ENCODE peak calls at places on chromosomes 1 and 21, in nine cellular contexts. X, Y, N, B, G, W, Q, Z and H are unnamed samples.

GRCh38 chr1:116494351-116494692 is 76.5 kb downstream of the CD58 start:
- DNase-seq in X (no peak), Y (no peak), N (no peak), B (peak), G (no peak), W (no peak), Q (no peak), Z (no peak), H (no peak)

GRCh38 chr21:45954271-45954670 is 27.3 kb upstream of the COL6A1 start:
- DNase-seq in X (no peak), Y (no peak), N (no peak), B (no peak), G (no peak), W (no peak), Q (no peak), Z (no peak), H (peak)

GRCh38 chr1:8412183-8412831 is 94.4 kb downstream of the SLC45A1 start:
- DNase-seq in X (peak), Y (no peak), N (no peak), B (no peak), G (no peak), W (no peak), Q (no peak), Z (peak), H (no peak)

GRCh38 chr1:240284656-240285427 is 193.2 kb downstream of the FMN2 start:
- DNase-seq in X (no peak), Y (no peak), N (no peak), B (no peak), G (no peak), W (no peak), Q (no peak), Z (peak), H (no peak)

GRCh38 chr1:96370752-96371151 is 350.8 kb upstream of the PTBP2 start:
- DNase-seq in X (peak), Y (no peak), N (no peak), B (peak), G (no peak), W (no peak), Q (no peak), Z (peak), H (no peak)

GRCh38 chr1:158527190-158527815 is 26.9 kb downstream of the OR6Y1 start:
- DNase-seq in X (peak), Y (no peak), N (no peak), B (no peak), G (no peak), W (no peak), Q (no peak), Z (peak), H (no peak)

GRCh38 chr1:59691261-59691660 is 123.5 kb upstream of the HOOK1 start:
- DNase-seq in X (no peak), Y (no peak), N (no peak), B (no peak), G (no peak), W (no peak), Q (peak), Z (no peak), H (no peak)

GRCh38 chr21:41321211-41321907 is 4.8 kb downstream of the FAM3B start:
- DNase-seq in X (no peak), Y (no peak), N (no peak), B (no peak), G (peak), W (no peak), Q (no peak), Z (no peak), H (no peak)

GRCh38 chr1:203440780-203441179 is 34.8 kb upstream of the PRELP start:
- DNase-seq in X (peak), Y (peak), N (no peak), B (peak), G (no peak), W (peak), Q (no peak), Z (peak), H (no peak)

GRCh38 chr1:109296782-109297181 is 10.0 kb downstream of the MYBPHL start:
- DNase-seq in X (peak), Y (no peak), N (no peak), B (no peak), G (peak), W (no peak), Q (no peak), Z (peak), H (no peak)

GRCh38 chr1:92536593-92537332 is 50.0 kb upstream of the GFI1 start:
- DNase-seq in X (peak), Y (no peak), N (no peak), B (no peak), G (no peak), W (no peak), Q (no peak), Z (no peak), H (no peak)

GRCh38 chr1:156750932-156751723 is at the start of gene HDGF:
- DNase-seq in X (peak), Y (peak), N (peak), B (peak), G (no peak), W (peak), Q (no peak), Z (no peak), H (no peak)

GRCh38 chr1:75136921-75137641 is 2.9 kb downstream of the LHX8 start:
- DNase-seq in X (peak), Y (no peak), N (no peak), B (no peak), G (no peak), W (no peak), Q (no peak), Z (no peak), H (no peak)

GRCh38 chr1:176201568-176201967 is 5.5 kb downstream of the COP1 start:
- DNase-seq in X (no peak), Y (no peak), N (no peak), B (no peak), G (no peak), W (no peak), Q (no peak), Z (peak), H (no peak)

GRCh38 chr1:67479146-67479891 is 49.1 kb upstream of the SERBP1 start:
- DNase-seq in X (peak), Y (no peak), N (no peak), B (peak), G (no peak), W (peak), Q (no peak), Z (peak), H (no peak)

GRCh38 chr1:93567255-93567918 is 114.2 kb downstream of the BCAR3 start:
- DNase-seq in X (peak), Y (no peak), N (no peak), B (no peak), G (no peak), W (peak), Q (no peak), Z (peak), H (no peak)

GRCh38 chr1:160911441-160911840 is 26.5 kb upstream of the ITLN1 start:
- DNase-seq in X (no peak), Y (no peak), N (no peak), B (peak), G (no peak), W (no peak), Q (no peak), Z (no peak), H (no peak)

GRCh38 chr1:116255486-116255885 is 117.6 kb upstream of the ATP1A1 start:
- DNase-seq in X (no peak), Y (no peak), N (no peak), B (no peak), G (no peak), W (no peak), Q (peak), Z (no peak), H (no peak)

GRCh38 chr1:91511386-91511785 is 10.7 kb downstream of the CDC7 start:
- DNase-seq in X (peak), Y (no peak), N (no peak), B (no peak), G (no peak), W (no peak), Q (no peak), Z (peak), H (no peak)